ENCODE peak calls at places on chromosomes 3 and 15, in four cellular contexts. R, B, C and V are unnamed samples.
A peak's percentile ranks its signal among the peaks of the same experiment; 100 is the strongest.

GRCh38 chr3:52774901-52775864 is 2.2 kb upstream of the ITIH1 start:
- DNase-seq in R (peak; percentile 91), B (no peak), C (no peak), V (no peak)

GRCh38 chr3:62367735-62368704 is 5.3 kb downstream of the FEZF2 start:
- DNase-seq in R (no peak), B (no peak), C (peak; percentile 38), V (no peak)

GRCh38 chr3:135038191-135038590 is 243.1 kb downstream of the EPHB1 start:
- DNase-seq in R (no peak), B (no peak), C (no peak), V (no peak)

GRCh38 chr3:111785034-111785433 is 74.0 kb upstream of the PHLDB2 start:
- DNase-seq in R (no peak), B (no peak), C (no peak), V (no peak)

GRCh38 chr15:74307827-74308642 is 59.4 kb downstream of the CYP11A1 start:
- DNase-seq in R (peak; percentile 33), B (peak; percentile 43), C (peak; percentile 82), V (peak; percentile 44)

GRCh38 chr3:183817639-183818038 is 7.7 kb downstream of the MAP6D1 start:
- DNase-seq in R (no peak), B (no peak), C (no peak), V (no peak)

GRCh38 chr3:13881536-13882410 is 1.9 kb upstream of the WNT7A start:
- DNase-seq in R (no peak), B (no peak), C (no peak), V (no peak)

GRCh38 chr3:171268677-171269076 is 191.5 kb downstream of the TNIK start:
- DNase-seq in R (no peak), B (no peak), C (no peak), V (no peak)

GRCh38 chr3:44682182-44682896 is 30.1 kb upstream of the ZNF502 start:
- DNase-seq in R (no peak), B (peak; percentile 20), C (no peak), V (peak; percentile 82)

GRCh38 chr3:159733194-159733860 is 255.3 kb upstream of the IL12A start:
- DNase-seq in R (no peak), B (no peak), C (peak; percentile 47), V (peak; percentile 94)

GRCh38 chr15:61480863-61481262 is 251.8 kb upstream of the RORA start:
- DNase-seq in R (no peak), B (no peak), C (no peak), V (no peak)

GRCh38 chr3:141305436-141305835 is 62.9 kb upstream of the ZBTB38 start:
- DNase-seq in R (peak; percentile 24), B (peak; percentile 27), C (no peak), V (no peak)

GRCh38 chr3:39147711-39148115 is 5.7 kb downstream of the CSRNP1 start:
- DNase-seq in R (no peak), B (peak; percentile 84), C (peak; percentile 77), V (peak; percentile 30)

GRCh38 chr3:39144748-39145380 is 8.5 kb downstream of the CSRNP1 start:
- DNase-seq in R (no peak), B (no peak), C (no peak), V (no peak)

GRCh38 chr3:39147374-39147709 is 6.0 kb downstream of the CSRNP1 start:
- DNase-seq in R (no peak), B (no peak), C (no peak), V (no peak)

GRCh38 chr3:39146611-39147373 is 6.6 kb downstream of the CSRNP1 start:
- DNase-seq in R (peak; percentile 29), B (peak; percentile 95), C (peak; percentile 91), V (peak; percentile 98)

DNA sequence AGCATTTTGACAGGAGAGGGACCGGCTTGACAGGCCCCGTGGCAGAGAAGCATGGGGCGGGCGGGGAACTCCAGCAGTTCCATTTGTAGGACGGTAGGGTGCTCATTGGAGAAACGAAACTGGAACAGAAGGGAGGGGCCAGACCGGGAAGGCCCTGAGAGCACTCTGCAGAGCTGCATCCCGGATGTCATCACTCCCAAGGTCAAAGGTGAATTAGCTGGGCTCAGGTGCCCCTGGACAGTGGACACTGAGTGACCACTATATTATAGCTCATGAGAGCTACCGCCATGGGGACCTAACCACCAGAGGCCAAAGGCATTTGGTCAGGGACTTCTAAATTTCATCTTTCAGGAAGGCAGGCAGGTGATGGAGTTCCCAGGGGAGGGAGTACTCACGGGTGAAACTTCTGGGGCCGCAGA is 7.3 kb downstream of the CSRNP1 start:
- DNase-seq in R (no peak), B (no peak), C (no peak), V (no peak)
- H3K4me2 ChIP-seq in R (no peak overlapping the region), B (no peak overlapping the region), C (no peak overlapping the region), V (peak overlapping the region; percentile 98)

GRCh38 chr15:71097890-71098289 is 17.4 kb upstream of the THSD4 start:
- DNase-seq in R (no peak), B (no peak), C (no peak), V (no peak)
- H3K27ac ChIP-seq in R (no peak overlapping the region), B (no peak overlapping the region), C (no peak overlapping the region), V (no peak overlapping the region)

GRCh38 chr3:123817413-123817812 is 66.7 kb downstream of the MYLK start:
- DNase-seq in R (no peak), B (no peak), C (no peak), V (peak; percentile 76)
- H3K4me2 ChIP-seq in R (no peak overlapping the region), B (no peak overlapping the region), C (no peak overlapping the region), V (peak overlapping the region; percentile 66)

DNA sequence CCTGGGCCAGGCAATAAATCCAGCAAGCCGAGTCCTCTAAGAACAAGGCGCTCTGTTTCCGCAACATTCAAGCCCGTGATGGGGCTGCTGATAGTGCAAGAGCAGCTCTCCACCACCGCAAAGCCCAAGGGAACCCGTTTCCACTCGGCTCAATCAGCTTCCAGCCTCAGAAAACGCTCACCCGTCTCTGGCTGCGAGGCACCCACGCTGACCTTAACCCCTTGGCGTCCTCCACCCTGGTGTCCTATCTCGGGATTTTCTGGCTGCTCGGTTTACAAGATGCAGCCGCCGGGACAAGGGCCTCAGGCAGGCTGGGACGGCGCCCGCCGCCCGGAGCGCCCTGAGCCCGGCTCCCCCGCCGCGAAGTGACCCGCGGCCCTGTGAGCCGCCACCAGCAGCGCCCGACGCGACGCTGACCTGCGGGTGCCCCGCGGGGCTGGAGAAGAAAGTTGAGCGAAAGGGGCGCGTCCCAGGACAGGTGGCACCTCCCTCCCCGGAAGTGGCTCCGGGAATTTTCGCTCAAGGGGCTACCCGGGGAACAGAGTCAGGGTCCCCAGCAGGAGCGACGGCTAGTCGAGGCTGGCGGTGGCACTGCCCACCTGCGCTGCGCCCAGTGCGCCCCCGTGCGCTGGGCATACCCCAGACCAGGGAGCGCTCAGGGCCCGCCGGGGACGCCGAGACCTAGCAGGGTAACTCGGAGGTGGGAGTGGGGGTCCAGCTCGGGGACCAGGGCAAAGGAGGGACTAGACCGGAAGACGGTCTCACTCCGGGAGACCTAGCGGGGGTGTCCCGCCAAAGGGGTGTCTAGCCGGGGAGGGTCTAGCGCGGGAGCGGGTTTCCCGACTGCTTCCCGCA is 18.1 kb downstream of the SPATA12 start:
- DNase-seq in R (peak; percentile 30), B (peak; percentile 45), C (peak; percentile 78), V (peak; percentile 41)
- H3K27ac ChIP-seq in R (peak overlapping the region; percentile 62), B (no peak overlapping the region), C (peak overlapping the region; percentile 4), V (no peak overlapping the region)

GRCh38 chr3:194097141-194097880 is 38.6 kb upstream of the HES1 start:
- DNase-seq in R (no peak), B (no peak), C (peak; percentile 45), V (peak; percentile 26)

GRCh38 chr3:194098872-194099183 is 37.1 kb upstream of the HES1 start:
- DNase-seq in R (no peak), B (no peak), C (no peak), V (no peak)

GRCh38 chr3:194095902-194096301 is 40.0 kb upstream of the HES1 start:
- DNase-seq in R (no peak), B (no peak), C (no peak), V (no peak)

GRCh38 chr3:194099215-194099614 is 36.7 kb upstream of the HES1 start:
- DNase-seq in R (no peak), B (no peak), C (no peak), V (no peak)

DNA sequence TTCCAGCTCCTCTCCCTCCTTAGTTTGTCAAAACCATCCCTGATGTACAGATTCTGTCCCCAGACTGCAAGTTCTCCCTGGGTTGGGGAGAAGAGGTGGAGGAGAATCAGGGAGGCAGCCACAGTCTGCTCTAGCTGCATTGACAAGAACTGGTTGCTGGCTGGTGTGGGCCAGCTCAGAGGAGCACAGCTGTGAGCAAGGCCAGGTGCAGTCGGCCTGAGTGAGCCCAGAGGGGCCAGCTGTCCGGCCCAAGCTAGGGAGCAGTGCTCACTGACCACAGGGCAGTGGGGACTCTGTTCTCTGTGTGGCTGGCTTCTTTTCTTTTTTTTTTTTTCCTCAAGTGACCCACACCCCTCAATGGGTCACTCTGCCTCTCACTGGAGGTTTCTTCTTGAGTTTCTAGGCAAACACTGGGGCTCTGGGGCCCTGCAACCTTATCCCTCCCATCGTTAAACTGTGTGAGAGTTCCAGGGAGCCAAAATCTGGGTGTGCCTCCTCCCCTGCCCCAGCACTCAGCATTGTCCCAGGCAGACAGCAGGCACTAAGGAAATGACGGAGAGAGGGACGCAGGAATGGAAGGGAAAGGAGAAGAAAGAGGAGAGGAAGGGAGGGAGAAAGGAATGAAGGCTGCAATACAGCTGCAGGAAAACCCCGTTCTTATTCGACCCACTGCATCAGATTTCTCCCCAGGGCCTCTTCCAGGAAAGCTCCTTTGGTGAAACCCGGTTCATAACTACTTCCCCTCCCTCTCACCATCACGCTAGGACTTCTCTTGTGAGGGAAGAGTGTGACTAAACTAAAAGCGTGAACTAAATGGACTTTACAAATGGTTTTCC is 37.7 kb upstream of the HES1 start:
- DNase-seq in R (no peak), B (no peak), C (no peak), V (peak; percentile 6)
- H3K4me2 ChIP-seq in R (no peak overlapping the region), B (no peak overlapping the region), C (no peak overlapping the region), V (no peak overlapping the region)

GRCh38 chr15:94027571-94027970 is 203.8 kb upstream of the MCTP2 start:
- DNase-seq in R (no peak), B (no peak), C (no peak), V (peak; percentile 33)
- H3K27ac ChIP-seq in R (no peak overlapping the region), B (no peak overlapping the region), C (no peak overlapping the region), V (no peak overlapping the region)

GRCh38 chr3:107831590-107831989 is 259.2 kb downstream of the CD47 start:
- DNase-seq in R (no peak), B (no peak), C (no peak), V (no peak)

GRCh38 chr3:107833046-107833445 is 257.8 kb downstream of the CD47 start:
- DNase-seq in R (no peak), B (no peak), C (no peak), V (no peak)

GRCh38 chr3:107829185-107829584 is 261.6 kb downstream of the CD47 start:
- DNase-seq in R (no peak), B (no peak), C (no peak), V (no peak)

GRCh38 chr3:107838196-107838595 is 252.6 kb downstream of the CD47 start:
- DNase-seq in R (no peak), B (no peak), C (no peak), V (no peak)

GRCh38 chr3:107833722-107834416 is 257.0 kb downstream of the CD47 start:
- DNase-seq in R (no peak), B (no peak), C (no peak), V (no peak)
- H3K4me2 ChIP-seq in R (no peak overlapping the region), B (no peak overlapping the region), C (no peak overlapping the region), V (no peak overlapping the region)

GRCh38 chr3:65548848-65549625 is 489.7 kb downstream of the MAGI1 start:
- DNase-seq in R (peak; percentile 9), B (no peak), C (peak; percentile 64), V (no peak)
- H3K27ac ChIP-seq in R (no peak overlapping the region), B (no peak overlapping the region), C (no peak overlapping the region), V (no peak overlapping the region)

GRCh38 chr15:56600380-56600779 is 132.9 kb downstream of the ZNF280D start:
- DNase-seq in R (no peak), B (no peak), C (no peak), V (no peak)
- H3K4me2 ChIP-seq in R (no peak overlapping the region), B (no peak overlapping the region), C (no peak overlapping the region), V (no peak overlapping the region)